ENCODE peak calls at places on chromosomes 4 and X, in five cellular contexts. P, L, S, F and Y are unnamed samples.

GRCh38 chrX:47817897-47818296 is 18.8 kb upstream of the ZNF81 start:
- DNase-seq in S (no peak), L (no peak), P (no peak), F (no peak), Y (no peak)

GRCh38 chrX:100512471-100512870 is 72.3 kb upstream of the TNMD start:
- DNase-seq in S (no peak), F (no peak), P (no peak), L (no peak), Y (no peak)

GRCh38 chr4:152310223-152310622 is 225.7 kb downstream of the FBXW7 start:
- DNase-seq in F (peak; percentile 89), P (no peak), S (no peak), L (no peak), Y (no peak)

GRCh38 chr4:930827-931193 is 1.3 kb downstream of the GAK start:
- DNase-seq in S (no peak), L (peak; percentile 22), P (no peak), F (no peak), Y (no peak)

GRCh38 chr4:97013309-97014106 is 1129.8 kb downstream of the STPG2 start:
- DNase-seq in L (no peak), S (no peak), F (no peak), P (no peak), Y (no peak)

GRCh38 chr4:1080961-1081688 is 32.2 kb downstream of the RNF212 start:
- DNase-seq in L (no peak), S (no peak), P (no peak), F (peak; percentile 74), Y (no peak)

GRCh38 chr4:24675723-24676122 is 91.4 kb upstream of the DHX15 start:
- DNase-seq in S (no peak), P (no peak), F (no peak), L (no peak), Y (no peak)

GRCh38 chr4:81499840-81500239 is 28.1 kb upstream of the RASGEF1B start:
- DNase-seq in P (no peak), F (no peak), L (peak; percentile 54), S (no peak), Y (peak; percentile 69)

GRCh38 chrX:100410083-100410590 is at the start of gene PCDH19:
- DNase-seq in S (no peak), L (peak; percentile 92), P (no peak), F (peak; percentile 7), Y (no peak)

GRCh38 chrX:70331161-70331560 is 41.3 kb downstream of the KIF4A start:
- DNase-seq in P (no peak), F (peak; percentile 13), S (no peak), L (no peak), Y (no peak)

GRCh38 chrX:131704136-131704695 is 160.3 kb downstream of the OR13H1 start:
- DNase-seq in L (no peak), P (no peak), F (peak; percentile 51), S (no peak), Y (peak; percentile 94)

GRCh38 chrX:136667446-136668168 is 19.6 kb downstream of the CD40LG start:
- DNase-seq in L (no peak), S (no peak), P (no peak), F (no peak), Y (no peak)

GRCh38 chrX:94178145-94178790 is 504.3 kb downstream of the FAM133A start:
- DNase-seq in F (no peak), L (no peak), S (no peak), P (no peak), Y (no peak)

GRCh38 chr4:146192060-146192459 is 16.5 kb downstream of the LSM6 start:
- DNase-seq in F (no peak), P (no peak), S (no peak), L (no peak), Y (no peak)

GRCh38 chrX:1860936-1861670 is 246.2 kb downstream of the ASMT start:
- DNase-seq in S (no peak), L (no peak), F (no peak), P (no peak), Y (no peak)
- H3K9me3 ChIP-seq in S (no peaks in the 10 kb centered on the region), L (no peaks in the 10 kb centered on the region), F (no peaks in the 10 kb centered on the region), P (no peaks in the 10 kb centered on the region), Y (no peaks in the 10 kb centered on the region)

GRCh38 chrX:154353172-154353843 is 21.1 kb downstream of the FLNA start:
- DNase-seq in S (no peak), P (no peak), F (no peak), L (no peak), Y (no peak)
- H3K27ac ChIP-seq in S (peak overlapping the region; percentile 96), P (no peak overlapping the region), F (no peak overlapping the region), L (no peak overlapping the region), Y (no peak overlapping the region)

DNA sequence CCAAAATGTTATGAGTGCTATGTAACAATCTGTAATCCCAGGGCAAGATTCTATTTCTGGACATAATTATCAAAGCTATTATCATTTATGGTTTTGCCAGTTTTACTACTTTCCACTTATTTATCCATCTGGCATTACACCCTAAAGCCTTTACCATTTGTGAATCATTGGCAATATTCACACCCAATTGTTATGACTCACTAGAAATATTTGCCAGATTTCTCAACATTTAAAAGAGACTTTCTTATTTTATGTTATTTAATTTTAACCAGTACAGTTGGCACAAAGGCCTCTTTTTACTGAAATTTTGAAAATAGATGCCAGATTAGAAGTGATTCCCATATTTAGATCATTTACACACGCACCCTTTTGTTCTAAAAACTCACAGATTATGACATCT is 242.7 kb upstream of the WDFY3 start:
- DNase-seq in L (no peak), P (no peak), F (no peak), S (no peak), Y (no peak)
- H3K9me3 ChIP-seq in L (peaks cover 14% of the 10 kb centered on the region), P (no peaks in the 10 kb centered on the region), F (no peaks in the 10 kb centered on the region), S (no peaks in the 10 kb centered on the region), Y (no peaks in the 10 kb centered on the region)

DNA sequence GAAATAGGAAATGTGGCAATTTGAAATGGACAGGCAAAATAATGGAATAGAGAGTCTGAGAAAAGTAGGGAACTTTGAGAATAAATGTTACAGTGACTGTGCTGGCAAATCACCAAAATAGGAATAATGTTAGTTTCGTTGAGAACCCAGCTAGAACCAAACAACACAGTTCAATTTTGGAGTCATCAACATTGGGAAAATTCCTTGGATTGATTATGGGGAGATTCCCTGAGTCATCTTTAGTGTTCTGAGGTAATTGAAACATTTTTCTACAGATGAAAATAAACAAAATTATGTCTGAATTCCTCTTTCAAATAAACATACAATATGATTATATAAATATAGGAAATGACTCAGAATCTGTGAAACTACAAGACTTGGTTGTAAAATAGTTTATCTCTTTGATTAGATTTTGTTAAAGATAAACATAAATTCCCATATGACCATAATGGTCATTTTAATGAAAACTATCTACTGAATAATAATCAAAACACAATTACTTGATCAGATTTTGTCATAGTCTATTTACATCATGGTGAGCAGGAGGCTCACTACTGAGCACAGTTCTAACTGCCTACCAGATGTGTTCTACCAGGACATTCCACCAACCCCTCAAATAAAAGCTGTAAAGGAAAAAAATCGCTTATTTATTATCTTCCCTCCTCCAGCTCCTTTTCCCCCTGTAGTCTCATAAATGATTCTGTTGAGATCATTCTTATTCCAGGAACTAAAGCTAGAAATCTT is 51.4 kb upstream of the GABRA2 start:
- DNase-seq in S (no peak), F (no peak), P (no peak), L (no peak), Y (no peak)
- H3K27ac ChIP-seq in S (no peak overlapping the region), F (no peak overlapping the region), P (no peak overlapping the region), L (no peak overlapping the region), Y (no peak overlapping the region)

DNA sequence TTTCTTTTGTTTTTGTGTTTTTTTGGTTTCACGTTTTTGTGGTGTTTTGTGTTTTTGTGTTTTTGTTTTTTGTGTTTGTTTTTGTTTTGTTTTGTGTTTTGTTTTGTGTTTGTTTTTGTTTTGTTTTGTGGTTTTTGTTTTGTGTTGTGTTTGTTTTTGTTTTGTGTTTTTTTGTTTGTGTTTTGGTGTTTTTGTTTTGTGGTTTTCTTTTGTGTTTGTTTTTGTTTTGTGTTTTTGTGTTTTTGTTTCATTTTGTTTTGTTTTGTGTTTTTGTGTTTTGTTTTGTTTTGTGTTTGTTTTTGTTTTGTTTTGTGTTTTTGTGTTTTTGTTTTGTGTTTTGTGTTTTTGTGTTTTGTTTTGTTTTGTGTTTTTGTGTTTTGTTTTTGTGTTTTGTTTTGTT is 20.9 kb downstream of the CSF2RA start:
- DNase-seq in F (no peak), S (no peak), L (no peak), P (no peak), Y (no peak)
- H3K9me3 ChIP-seq in F (peaks cover 6% of the 10 kb centered on the region), S (no peaks in the 10 kb centered on the region), L (no peaks in the 10 kb centered on the region), P (no peaks in the 10 kb centered on the region), Y (no peaks in the 10 kb centered on the region)

DNA sequence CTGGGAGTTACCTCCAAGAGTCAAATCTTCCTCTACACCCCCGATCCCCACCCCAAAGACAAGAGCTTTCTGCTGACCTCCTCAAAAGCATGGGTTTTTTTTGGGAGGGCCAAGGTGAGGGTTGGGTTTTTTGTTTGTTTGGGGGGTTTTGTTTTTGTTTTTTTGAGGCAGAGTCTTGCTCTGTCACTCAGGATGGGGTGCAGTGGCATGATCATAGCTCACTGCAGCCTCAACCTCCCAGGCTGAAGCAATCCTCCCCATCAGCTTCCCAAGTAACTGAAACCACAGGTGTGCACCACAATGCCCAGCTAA is 18.7 kb upstream of the WFS1 start:
- DNase-seq in S (no peak), P (no peak), F (no peak), L (no peak), Y (no peak)
- H3K27ac ChIP-seq in S (no peak overlapping the region), P (no peak overlapping the region), F (no peak overlapping the region), L (no peak overlapping the region), Y (no peak overlapping the region)